ENCODE peak calls at places on chromosomes 11 and 22, in four cellular contexts. Z is HFFc6, U is AG09319, V is stomach. K is an unnamed sample.

GRCh38 chr11:115580927-115581680 is 76.9 kb upstream of the CADM1 start:
- DNase-seq in Z (no peak), U (no peak), V (peak; percentile 51), K (no peak)

GRCh38 chr22:36136988-36137387 is 23.6 kb downstream of the APOL3 start:
- DNase-seq in Z (peak; percentile 35), U (no peak), V (no peak), K (no peak)

GRCh38 chr11:126573325-126574076 is 218.0 kb downstream of the ST3GAL4 start:
- DNase-seq in Z (no peak), U (no peak), V (no peak), K (no peak)

GRCh38 chr11:85941380-85941973 is 86.3 kb downstream of the CCDC83 start:
- DNase-seq in Z (peak; percentile 61), U (peak; percentile 38), V (peak; percentile 40), K (peak; percentile 70)

GRCh38 chr22:20223421-20224245 is 44.5 kb downstream of the RTN4R start:
- DNase-seq in Z (no peak), U (no peak), V (no peak), K (no peak)

GRCh38 chr11:86678823-86679222 is 6.4 kb upstream of the ME3 start:
- DNase-seq in Z (peak; percentile 40), U (no peak), V (no peak), K (peak; percentile 2)

GRCh38 chr11:13261600-13262061 is 16.0 kb upstream of the BMAL1 start:
- DNase-seq in Z (peak; percentile 89), U (peak; percentile 58), V (no peak), K (no peak)

GRCh38 chr22:43151251-43152000 is at the start of gene TSPO:
- DNase-seq in Z (peak; percentile 34), U (no peak), V (peak; percentile 86), K (peak; percentile 29)

GRCh38 chr22:37228106-37229011 is 15.7 kb downstream of the RAC2 start:
- DNase-seq in Z (no peak), U (no peak), V (no peak), K (no peak)

GRCh38 chr11:72217856-72218745 is 1.5 kb downstream of the FOLR2 start:
- DNase-seq in Z (no peak), U (no peak), V (peak; percentile 10), K (no peak)

GRCh38 chr11:101880208-101880607 is 34.6 kb upstream of the CEP126 start:
- DNase-seq in Z (peak; percentile 34), U (no peak), V (no peak), K (peak; percentile 57)

GRCh38 chr11:93585758-93586157 is 42.6 kb upstream of the SMCO4 start:
- DNase-seq in Z (peak; percentile 72), U (no peak), V (peak; percentile 57), K (no peak)

GRCh38 chr22:45628508-45628907 is 43.1 kb upstream of the ATXN10 start:
- DNase-seq in Z (no peak), U (no peak), V (no peak), K (peak; percentile 59)

GRCh38 chr11:63764201-63764711 is 4.3 kb downstream of the ZFTA start:
- DNase-seq in Z (no peak), U (no peak), V (no peak), K (no peak)

GRCh38 chr11:58395581-58395980 is 11.1 kb downstream of the OR5B3 start:
- DNase-seq in Z (peak; percentile 17), U (no peak), V (no peak), K (no peak)

K was measured in HAP-1.